ENCODE peak calls at places on chromosome 4, in six cellular contexts. One of them, this sample, is unnamed.

GRCh38 chr4:184392748-184393334 is 81.5 kb downstream of the IRF2 start:
- DNase-seq in uterus: no peak
- DNase-seq in prostate gland: no peak
- DNase-seq in CD4-positive, alpha-beta memory T cell: no peak
- DNase-seq in naive thymus-derived CD4-positive, alpha-beta T cell: no peak
- DNase-seq in psoas muscle: no peak
- DNase-seq in this sample: no peak

GRCh38 chr4:25095756-25096552 is 64.3 kb downstream of the SEPSECS start:
- DNase-seq in prostate gland: no peak
- DNase-seq in CD4-positive, alpha-beta memory T cell: no peak
- DNase-seq in uterus: no peak
- DNase-seq in naive thymus-derived CD4-positive, alpha-beta T cell: no peak
- DNase-seq in psoas muscle: no peak
- DNase-seq in this sample: no peak

GRCh38 chr4:77676842-77677241 is 71.2 kb downstream of the CXCL13 start:
- DNase-seq in prostate gland: no peak
- DNase-seq in CD4-positive, alpha-beta memory T cell: no peak
- DNase-seq in naive thymus-derived CD4-positive, alpha-beta T cell: no peak
- DNase-seq in psoas muscle: no peak
- DNase-seq in uterus: no peak
- DNase-seq in this sample: no peak

GRCh38 chr4:179112441-179113170 is 1670.4 kb upstream of the AGA start:
- DNase-seq in psoas muscle: no peak
- DNase-seq in naive thymus-derived CD4-positive, alpha-beta T cell: no peak
- DNase-seq in prostate gland: no peak
- DNase-seq in CD4-positive, alpha-beta memory T cell: no peak
- DNase-seq in uterus: no peak
- DNase-seq in this sample: no peak

GRCh38 chr4:186037692-186038658 is 31.0 kb upstream of the TLR3 start:
- DNase-seq in CD4-positive, alpha-beta memory T cell: peak; percentile 19
- DNase-seq in naive thymus-derived CD4-positive, alpha-beta T cell: peak; percentile 30
- DNase-seq in uterus: peak; percentile 62
- DNase-seq in psoas muscle: no peak
- DNase-seq in prostate gland: peak; percentile 67
- DNase-seq in this sample: no peak

GRCh38 chr4:184854673-184855072 is 28.9 kb upstream of the ACSL1 start:
- DNase-seq in CD4-positive, alpha-beta memory T cell: no peak
- DNase-seq in uterus: no peak
- DNase-seq in naive thymus-derived CD4-positive, alpha-beta T cell: no peak
- DNase-seq in psoas muscle: no peak
- DNase-seq in prostate gland: no peak
- DNase-seq in this sample: no peak

GRCh38 chr4:2074588-2074987 is 15.5 kb downstream of the NAT8L start:
- DNase-seq in CD4-positive, alpha-beta memory T cell: no peak
- DNase-seq in naive thymus-derived CD4-positive, alpha-beta T cell: no peak
- DNase-seq in psoas muscle: no peak
- DNase-seq in prostate gland: no peak
- DNase-seq in uterus: no peak
- DNase-seq in this sample: no peak

GRCh38 chr4:8740666-8741395 is 130.8 kb downstream of the HMX1 start:
- DNase-seq in naive thymus-derived CD4-positive, alpha-beta T cell: no peak
- DNase-seq in psoas muscle: no peak
- DNase-seq in uterus: no peak
- DNase-seq in prostate gland: no peak
- DNase-seq in CD4-positive, alpha-beta memory T cell: no peak
- DNase-seq in this sample: peak; percentile 23

GRCh38 chr4:184355111-184355604 is 119.2 kb downstream of the IRF2 start:
- DNase-seq in psoas muscle: no peak
- DNase-seq in prostate gland: no peak
- DNase-seq in naive thymus-derived CD4-positive, alpha-beta T cell: peak; percentile 47
- DNase-seq in CD4-positive, alpha-beta memory T cell: peak; percentile 39
- DNase-seq in uterus: peak; percentile 39
- DNase-seq in this sample: peak; percentile 68

GRCh38 chr4:136319789-136320470 is 1212.4 kb downstream of the PCDH18 start:
- DNase-seq in naive thymus-derived CD4-positive, alpha-beta T cell: no peak
- DNase-seq in prostate gland: no peak
- DNase-seq in uterus: no peak
- DNase-seq in psoas muscle: no peak
- DNase-seq in CD4-positive, alpha-beta memory T cell: no peak
- DNase-seq in this sample: no peak

GRCh38 chr4:177128306-177128705 is 181.4 kb upstream of the NEIL3 start:
- DNase-seq in uterus: no peak
- DNase-seq in psoas muscle: no peak
- DNase-seq in CD4-positive, alpha-beta memory T cell: no peak
- DNase-seq in prostate gland: no peak
- DNase-seq in naive thymus-derived CD4-positive, alpha-beta T cell: no peak
- DNase-seq in this sample: no peak

GRCh38 chr4:53076335-53076958 is 214.3 kb downstream of the RASL11B start:
- DNase-seq in naive thymus-derived CD4-positive, alpha-beta T cell: no peak
- DNase-seq in psoas muscle: no peak
- DNase-seq in CD4-positive, alpha-beta memory T cell: no peak
- DNase-seq in prostate gland: no peak
- DNase-seq in uterus: no peak
- DNase-seq in this sample: no peak

GRCh38 chr4:82591592-82591991 is 29.8 kb upstream of the TMEM150C start:
- DNase-seq in prostate gland: no peak
- DNase-seq in naive thymus-derived CD4-positive, alpha-beta T cell: no peak
- DNase-seq in psoas muscle: no peak
- DNase-seq in CD4-positive, alpha-beta memory T cell: no peak
- DNase-seq in uterus: no peak
- DNase-seq in this sample: no peak

GRCh38 chr4:113547487-113548042 is 214.0 kb downstream of the CAMK2D start:
- DNase-seq in uterus: peak; percentile 84
- DNase-seq in naive thymus-derived CD4-positive, alpha-beta T cell: peak; percentile 89
- DNase-seq in psoas muscle: peak; percentile 91
- DNase-seq in prostate gland: peak; percentile 83
- DNase-seq in CD4-positive, alpha-beta memory T cell: peak; percentile 88
- DNase-seq in this sample: peak; percentile 82

GRCh38 chr4:52266537-52267137 is 215.5 kb downstream of the SPATA18 start:
- DNase-seq in CD4-positive, alpha-beta memory T cell: no peak
- DNase-seq in uterus: no peak
- DNase-seq in prostate gland: no peak
- DNase-seq in psoas muscle: peak; percentile 54
- DNase-seq in naive thymus-derived CD4-positive, alpha-beta T cell: no peak
- DNase-seq in this sample: no peak

GRCh38 chr4:26331380-26331945 is 10.6 kb downstream of the RBPJ start:
- DNase-seq in uterus: no peak
- DNase-seq in psoas muscle: no peak
- DNase-seq in naive thymus-derived CD4-positive, alpha-beta T cell: no peak
- DNase-seq in CD4-positive, alpha-beta memory T cell: no peak
- DNase-seq in prostate gland: no peak
- DNase-seq in this sample: no peak

GRCh38 chr4:81606166-81606565 is 134.5 kb upstream of the RASGEF1B start:
- DNase-seq in uterus: no peak
- DNase-seq in psoas muscle: no peak
- DNase-seq in prostate gland: no peak
- DNase-seq in naive thymus-derived CD4-positive, alpha-beta T cell: no peak
- DNase-seq in CD4-positive, alpha-beta memory T cell: no peak
- DNase-seq in this sample: no peak

GRCh38 chr4:113256946-113257345 is 207.5 kb downstream of the ANK2 start:
- DNase-seq in CD4-positive, alpha-beta memory T cell: no peak
- DNase-seq in uterus: no peak
- DNase-seq in prostate gland: no peak
- DNase-seq in psoas muscle: no peak
- DNase-seq in naive thymus-derived CD4-positive, alpha-beta T cell: no peak
- DNase-seq in this sample: no peak

GRCh38 chr4:123809864-123810263 is 413.3 kb downstream of the SPRY1 start:
- DNase-seq in uterus: no peak
- DNase-seq in psoas muscle: no peak
- DNase-seq in naive thymus-derived CD4-positive, alpha-beta T cell: no peak
- DNase-seq in prostate gland: no peak
- DNase-seq in CD4-positive, alpha-beta memory T cell: no peak
- DNase-seq in this sample: no peak

GRCh38 chr4:10033191-10033881 is 12.0 kb upstream of the SLC2A9 start:
- DNase-seq in uterus: no peak
- DNase-seq in naive thymus-derived CD4-positive, alpha-beta T cell: no peak
- DNase-seq in prostate gland: no peak
- DNase-seq in CD4-positive, alpha-beta memory T cell: no peak
- DNase-seq in psoas muscle: peak; percentile 65
- DNase-seq in this sample: no peak

GRCh38 chr4:154088741-154089140 is 299.9 kb upstream of the SFRP2 start:
- DNase-seq in naive thymus-derived CD4-positive, alpha-beta T cell: no peak
- DNase-seq in prostate gland: no peak
- DNase-seq in CD4-positive, alpha-beta memory T cell: no peak
- DNase-seq in psoas muscle: no peak
- DNase-seq in uterus: no peak
- DNase-seq in this sample: no peak

GRCh38 chr4:110503588-110504435 is 27.9 kb downstream of the ENPEP start:
- DNase-seq in psoas muscle: no peak
- DNase-seq in prostate gland: no peak
- DNase-seq in CD4-positive, alpha-beta memory T cell: no peak
- DNase-seq in uterus: no peak
- DNase-seq in naive thymus-derived CD4-positive, alpha-beta T cell: no peak
- DNase-seq in this sample: no peak
- H3K4me3 ChIP-seq in psoas muscle: no peak overlapping the region
- H3K4me3 ChIP-seq in prostate gland: no peak overlapping the region
- H3K4me3 ChIP-seq in CD4-positive, alpha-beta memory T cell: no peak overlapping the region
- H3K4me3 ChIP-seq in uterus: no peak overlapping the region
- H3K4me3 ChIP-seq in naive thymus-derived CD4-positive, alpha-beta T cell: no peak overlapping the region
- H3K4me3 ChIP-seq in this sample: no peak overlapping the region

GRCh38 chr4:41890085-41890484 is 45.1 kb upstream of the TMEM33 start:
- DNase-seq in naive thymus-derived CD4-positive, alpha-beta T cell: no peak
- DNase-seq in uterus: no peak
- DNase-seq in psoas muscle: no peak
- DNase-seq in prostate gland: no peak
- DNase-seq in CD4-positive, alpha-beta memory T cell: no peak
- DNase-seq in this sample: no peak

GRCh38 chr4:41887821-41888699 is 47.2 kb upstream of the TMEM33 start:
- DNase-seq in uterus: no peak
- DNase-seq in prostate gland: no peak
- DNase-seq in psoas muscle: peak; percentile 46
- DNase-seq in CD4-positive, alpha-beta memory T cell: no peak
- DNase-seq in naive thymus-derived CD4-positive, alpha-beta T cell: peak; percentile 39
- DNase-seq in this sample: peak; percentile 4

GRCh38 chr4:41889328-41889727 is 45.9 kb upstream of the TMEM33 start:
- DNase-seq in CD4-positive, alpha-beta memory T cell: no peak
- DNase-seq in prostate gland: no peak
- DNase-seq in psoas muscle: no peak
- DNase-seq in naive thymus-derived CD4-positive, alpha-beta T cell: no peak
- DNase-seq in uterus: no peak
- DNase-seq in this sample: no peak

GRCh38 chr4:41885456-41885855 is 49.8 kb upstream of the TMEM33 start:
- DNase-seq in CD4-positive, alpha-beta memory T cell: no peak
- DNase-seq in prostate gland: no peak
- DNase-seq in uterus: no peak
- DNase-seq in naive thymus-derived CD4-positive, alpha-beta T cell: no peak
- DNase-seq in psoas muscle: no peak
- DNase-seq in this sample: no peak

DNA sequence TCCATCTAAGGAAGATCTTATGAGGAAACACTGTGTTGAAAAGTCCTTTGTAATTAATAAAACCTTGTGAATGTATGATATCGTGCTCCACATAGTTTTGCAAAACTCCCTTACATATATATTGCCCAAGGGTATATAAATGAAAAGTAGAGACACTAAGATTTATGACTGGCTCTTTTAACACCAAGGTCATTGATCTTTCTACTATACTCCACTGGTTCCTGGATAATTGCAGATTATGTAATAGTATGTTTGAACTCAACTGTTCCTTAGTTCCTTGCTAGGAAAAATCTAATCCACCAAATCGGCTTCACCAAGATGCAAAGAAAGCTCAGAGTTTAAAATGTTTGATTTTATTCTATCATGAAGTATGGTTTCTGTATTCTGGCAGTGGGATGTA is 47.9 kb upstream of the TMEM33 start:
- DNase-seq in prostate gland: no peak
- DNase-seq in uterus: no peak
- DNase-seq in naive thymus-derived CD4-positive, alpha-beta T cell: no peak
- DNase-seq in psoas muscle: no peak
- DNase-seq in CD4-positive, alpha-beta memory T cell: no peak
- DNase-seq in this sample: no peak
- H3K27me3 ChIP-seq in prostate gland: no peaks in the 10 kb centered on the region
- H3K27me3 ChIP-seq in uterus: peaks cover 1% of the 10 kb centered on the region
- H3K27me3 ChIP-seq in naive thymus-derived CD4-positive, alpha-beta T cell: no peaks in the 10 kb centered on the region
- H3K27me3 ChIP-seq in psoas muscle: no peaks in the 10 kb centered on the region
- H3K27me3 ChIP-seq in CD4-positive, alpha-beta memory T cell: peaks cover 3% of the 10 kb centered on the region
- H3K27me3 ChIP-seq in this sample: peaks cover 6% of the 10 kb centered on the region

GRCh38 chr4:3765271-3766206 is 646 bp upstream of the ADRA2C start:
- DNase-seq in uterus: peak; percentile 67
- DNase-seq in psoas muscle: peak; percentile 76
- DNase-seq in naive thymus-derived CD4-positive, alpha-beta T cell: no peak
- DNase-seq in CD4-positive, alpha-beta memory T cell: no peak
- DNase-seq in prostate gland: no peak
- DNase-seq in this sample: no peak
- H3K4me3 ChIP-seq in uterus: peak overlapping the region; percentile 29
- H3K4me3 ChIP-seq in psoas muscle: peak overlapping the region; percentile 60
- H3K4me3 ChIP-seq in naive thymus-derived CD4-positive, alpha-beta T cell: no peak overlapping the region
- H3K4me3 ChIP-seq in CD4-positive, alpha-beta memory T cell: no peak overlapping the region
- H3K4me3 ChIP-seq in prostate gland: peak overlapping the region; percentile 22
- H3K4me3 ChIP-seq in this sample: no peak overlapping the region

GRCh38 chr4:4226606-4227438 is at the start of gene OTOP1:
- DNase-seq in uterus: no peak
- DNase-seq in prostate gland: no peak
- DNase-seq in CD4-positive, alpha-beta memory T cell: no peak
- DNase-seq in naive thymus-derived CD4-positive, alpha-beta T cell: no peak
- DNase-seq in psoas muscle: no peak
- DNase-seq in this sample: no peak

GRCh38 chr4:4233610-4234009 is 6.9 kb upstream of the OTOP1 start:
- DNase-seq in naive thymus-derived CD4-positive, alpha-beta T cell: no peak
- DNase-seq in CD4-positive, alpha-beta memory T cell: no peak
- DNase-seq in prostate gland: no peak
- DNase-seq in uterus: no peak
- DNase-seq in psoas muscle: no peak
- DNase-seq in this sample: no peak

GRCh38 chr4:4225915-4226605 is 669 bp downstream of the OTOP1 start:
- DNase-seq in prostate gland: no peak
- DNase-seq in psoas muscle: no peak
- DNase-seq in CD4-positive, alpha-beta memory T cell: no peak
- DNase-seq in uterus: no peak
- DNase-seq in naive thymus-derived CD4-positive, alpha-beta T cell: no peak
- DNase-seq in this sample: no peak

GRCh38 chr4:4227510-4228355 is 1.0 kb upstream of the OTOP1 start:
- DNase-seq in prostate gland: no peak
- DNase-seq in CD4-positive, alpha-beta memory T cell: no peak
- DNase-seq in uterus: no peak
- DNase-seq in psoas muscle: no peak
- DNase-seq in naive thymus-derived CD4-positive, alpha-beta T cell: no peak
- DNase-seq in this sample: no peak

DNA sequence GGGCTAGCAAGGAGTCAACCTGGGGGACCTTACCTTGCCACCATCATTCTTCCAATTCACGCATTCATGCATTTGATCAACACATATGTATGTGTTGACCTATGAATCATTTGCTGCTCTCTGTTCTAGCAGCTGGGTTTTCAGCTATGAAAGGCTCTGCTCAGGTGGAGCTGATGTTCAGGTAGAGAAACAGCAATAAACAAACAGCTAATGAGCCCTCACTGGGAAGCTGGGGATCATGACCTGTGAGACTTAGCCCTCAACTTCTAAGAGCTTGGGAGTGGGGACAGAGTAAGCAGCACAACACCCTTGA is 1.6 kb upstream of the OTOP1 start:
- DNase-seq in psoas muscle: no peak
- DNase-seq in prostate gland: no peak
- DNase-seq in CD4-positive, alpha-beta memory T cell: no peak
- DNase-seq in naive thymus-derived CD4-positive, alpha-beta T cell: no peak
- DNase-seq in uterus: no peak
- DNase-seq in this sample: no peak
- H3K27me3 ChIP-seq in psoas muscle: peaks cover 3% of the 10 kb centered on the region
- H3K27me3 ChIP-seq in prostate gland: peaks cover 11% of the 10 kb centered on the region
- H3K27me3 ChIP-seq in CD4-positive, alpha-beta memory T cell: peaks cover 9% of the 10 kb centered on the region
- H3K27me3 ChIP-seq in naive thymus-derived CD4-positive, alpha-beta T cell: no peaks in the 10 kb centered on the region
- H3K27me3 ChIP-seq in uterus: no peaks in the 10 kb centered on the region
- H3K27me3 ChIP-seq in this sample: peaks cover 14% of the 10 kb centered on the region

This sample was measured in SJSA1.